ENCODE peak calls at places on chromosomes 12 and 14, in eight cellular contexts. One of them, this sample, is unnamed.
A peak's percentile ranks its signal among the peaks of the same experiment; 100 is the strongest.

GRCh38 chr12:34401659-34402227 is 379.4 kb downstream of the ALG10 start:
- DNase-seq in esophagus squamous epithelium: no peak
- DNase-seq in Kasumi-1: no peak
- DNase-seq in left colon: no peak
- DNase-seq in GM04503: no peak
- DNase-seq in CD4-positive, CD25-positive, alpha-beta regulatory T cell: no peak
- DNase-seq in fibroblast of the aortic adventitia: no peak
- DNase-seq in T-helper 17 cell: peak; percentile 3
- DNase-seq in this sample: no peak

GRCh38 chr14:28785096-28785952 is 18.7 kb downstream of the FOXG1 start:
- DNase-seq in Kasumi-1: no peak
- DNase-seq in esophagus squamous epithelium: no peak
- DNase-seq in fibroblast of the aortic adventitia: no peak
- DNase-seq in GM04503: no peak
- DNase-seq in T-helper 17 cell: no peak
- DNase-seq in left colon: no peak
- DNase-seq in CD4-positive, CD25-positive, alpha-beta regulatory T cell: peak; percentile 8
- DNase-seq in this sample: no peak

GRCh38 chr14:94941311-94941710 is 171.4 kb upstream of the GSC start:
- DNase-seq in esophagus squamous epithelium: no peak
- DNase-seq in Kasumi-1: no peak
- DNase-seq in left colon: no peak
- DNase-seq in fibroblast of the aortic adventitia: no peak
- DNase-seq in T-helper 17 cell: no peak
- DNase-seq in GM04503: no peak
- DNase-seq in CD4-positive, CD25-positive, alpha-beta regulatory T cell: no peak
- DNase-seq in this sample: no peak

GRCh38 chr12:105580841-105581352 is 250.4 kb downstream of the C12orf75 start:
- DNase-seq in fibroblast of the aortic adventitia: no peak
- DNase-seq in GM04503: no peak
- DNase-seq in esophagus squamous epithelium: no peak
- DNase-seq in CD4-positive, CD25-positive, alpha-beta regulatory T cell: no peak
- DNase-seq in Kasumi-1: no peak
- DNase-seq in T-helper 17 cell: no peak
- DNase-seq in left colon: peak; percentile 5
- DNase-seq in this sample: no peak

GRCh38 chr12:32437095-32437515 is 37.7 kb downstream of the FGD4 start:
- DNase-seq in GM04503: peak; percentile 80
- DNase-seq in esophagus squamous epithelium: no peak
- DNase-seq in Kasumi-1: no peak
- DNase-seq in T-helper 17 cell: no peak
- DNase-seq in CD4-positive, CD25-positive, alpha-beta regulatory T cell: no peak
- DNase-seq in left colon: no peak
- DNase-seq in fibroblast of the aortic adventitia: peak; percentile 85
- DNase-seq in this sample: no peak

GRCh38 chr12:62540354-62540753 is 73.7 kb downstream of the MON2 start:
- DNase-seq in esophagus squamous epithelium: no peak
- DNase-seq in left colon: no peak
- DNase-seq in CD4-positive, CD25-positive, alpha-beta regulatory T cell: no peak
- DNase-seq in Kasumi-1: no peak
- DNase-seq in T-helper 17 cell: no peak
- DNase-seq in fibroblast of the aortic adventitia: no peak
- DNase-seq in GM04503: no peak
- DNase-seq in this sample: no peak

GRCh38 chr12:67714648-67715047 is 66.1 kb downstream of the DYRK2 start:
- DNase-seq in T-helper 17 cell: no peak
- DNase-seq in fibroblast of the aortic adventitia: no peak
- DNase-seq in left colon: no peak
- DNase-seq in GM04503: no peak
- DNase-seq in CD4-positive, CD25-positive, alpha-beta regulatory T cell: no peak
- DNase-seq in Kasumi-1: no peak
- DNase-seq in esophagus squamous epithelium: no peak
- DNase-seq in this sample: no peak

GRCh38 chr12:113161415-113162016 is 12.0 kb downstream of the CFAP73 start:
- DNase-seq in T-helper 17 cell: no peak
- DNase-seq in fibroblast of the aortic adventitia: no peak
- DNase-seq in CD4-positive, CD25-positive, alpha-beta regulatory T cell: no peak
- DNase-seq in GM04503: no peak
- DNase-seq in left colon: no peak
- DNase-seq in Kasumi-1: no peak
- DNase-seq in esophagus squamous epithelium: no peak
- DNase-seq in this sample: peak; percentile 66

GRCh38 chr14:85529803-85530574 is at the start of gene FLRT2:
- DNase-seq in Kasumi-1: no peak
- DNase-seq in fibroblast of the aortic adventitia: peak; percentile 81
- DNase-seq in T-helper 17 cell: no peak
- DNase-seq in left colon: peak; percentile 23
- DNase-seq in esophagus squamous epithelium: no peak
- DNase-seq in GM04503: peak; percentile 49
- DNase-seq in CD4-positive, CD25-positive, alpha-beta regulatory T cell: no peak
- DNase-seq in this sample: peak; percentile 7

GRCh38 chr12:125399489-125399888 is 334.3 kb downstream of the AACS start:
- DNase-seq in Kasumi-1: no peak
- DNase-seq in T-helper 17 cell: no peak
- DNase-seq in CD4-positive, CD25-positive, alpha-beta regulatory T cell: peak; percentile 15
- DNase-seq in left colon: no peak
- DNase-seq in GM04503: no peak
- DNase-seq in esophagus squamous epithelium: no peak
- DNase-seq in fibroblast of the aortic adventitia: no peak
- DNase-seq in this sample: no peak

GRCh38 chr12:47938093-47938492 is 25.3 kb upstream of the TMEM106C start:
- DNase-seq in GM04503: no peak
- DNase-seq in T-helper 17 cell: no peak
- DNase-seq in CD4-positive, CD25-positive, alpha-beta regulatory T cell: no peak
- DNase-seq in Kasumi-1: no peak
- DNase-seq in fibroblast of the aortic adventitia: no peak
- DNase-seq in left colon: no peak
- DNase-seq in esophagus squamous epithelium: no peak
- DNase-seq in this sample: no peak

GRCh38 chr12:132118876-132119275 is 25.2 kb downstream of the DDX51 start:
- DNase-seq in fibroblast of the aortic adventitia: no peak
- DNase-seq in CD4-positive, CD25-positive, alpha-beta regulatory T cell: no peak
- DNase-seq in T-helper 17 cell: no peak
- DNase-seq in left colon: no peak
- DNase-seq in GM04503: no peak
- DNase-seq in esophagus squamous epithelium: no peak
- DNase-seq in Kasumi-1: no peak
- DNase-seq in this sample: no peak

GRCh38 chr14:92556255-92556741 is 42.7 kb downstream of the RIN3 start:
- DNase-seq in T-helper 17 cell: no peak
- DNase-seq in GM04503: no peak
- DNase-seq in left colon: no peak
- DNase-seq in CD4-positive, CD25-positive, alpha-beta regulatory T cell: peak; percentile 36
- DNase-seq in esophagus squamous epithelium: no peak
- DNase-seq in Kasumi-1: no peak
- DNase-seq in fibroblast of the aortic adventitia: no peak
- DNase-seq in this sample: no peak

GRCh38 chr14:64965356-64966000 is 6.7 kb downstream of the RAB15 start:
- DNase-seq in esophagus squamous epithelium: no peak
- DNase-seq in T-helper 17 cell: no peak
- DNase-seq in CD4-positive, CD25-positive, alpha-beta regulatory T cell: no peak
- DNase-seq in GM04503: no peak
- DNase-seq in Kasumi-1: no peak
- DNase-seq in fibroblast of the aortic adventitia: no peak
- DNase-seq in left colon: no peak
- DNase-seq in this sample: no peak

GRCh38 chr12:89051065-89051677 is 301.1 kb downstream of the DUSP6 start:
- DNase-seq in esophagus squamous epithelium: no peak
- DNase-seq in GM04503: no peak
- DNase-seq in Kasumi-1: peak; percentile 86
- DNase-seq in CD4-positive, CD25-positive, alpha-beta regulatory T cell: peak; percentile 73
- DNase-seq in T-helper 17 cell: no peak
- DNase-seq in fibroblast of the aortic adventitia: peak; percentile 85
- DNase-seq in left colon: no peak
- DNase-seq in this sample: peak; percentile 30

GRCh38 chr12:84911331-84912190 is 1.0 kb downstream of the SLC6A15 start:
- DNase-seq in left colon: peak; percentile 30
- DNase-seq in GM04503: no peak
- DNase-seq in esophagus squamous epithelium: no peak
- DNase-seq in CD4-positive, CD25-positive, alpha-beta regulatory T cell: no peak
- DNase-seq in T-helper 17 cell: no peak
- DNase-seq in fibroblast of the aortic adventitia: peak; percentile 83
- DNase-seq in Kasumi-1: no peak
- DNase-seq in this sample: peak; percentile 15

GRCh38 chr14:20668969-20669368 is 15.4 kb upstream of the RNASE4 start:
- DNase-seq in T-helper 17 cell: no peak
- DNase-seq in Kasumi-1: no peak
- DNase-seq in CD4-positive, CD25-positive, alpha-beta regulatory T cell: no peak
- DNase-seq in fibroblast of the aortic adventitia: no peak
- DNase-seq in left colon: no peak
- DNase-seq in esophagus squamous epithelium: no peak
- DNase-seq in GM04503: no peak
- DNase-seq in this sample: no peak

GRCh38 chr12:64392221-64392620 is 1.7 kb upstream of the C12orf56 start:
- DNase-seq in GM04503: no peak
- DNase-seq in left colon: no peak
- DNase-seq in fibroblast of the aortic adventitia: peak; percentile 70
- DNase-seq in Kasumi-1: peak; percentile 58
- DNase-seq in CD4-positive, CD25-positive, alpha-beta regulatory T cell: peak; percentile 72
- DNase-seq in T-helper 17 cell: no peak
- DNase-seq in esophagus squamous epithelium: no peak
- DNase-seq in this sample: peak; percentile 72

GRCh38 chr14:33685698-33686097 is 265.2 kb downstream of the EGLN3 start:
- DNase-seq in GM04503: no peak
- DNase-seq in left colon: no peak
- DNase-seq in T-helper 17 cell: no peak
- DNase-seq in CD4-positive, CD25-positive, alpha-beta regulatory T cell: no peak
- DNase-seq in esophagus squamous epithelium: no peak
- DNase-seq in fibroblast of the aortic adventitia: no peak
- DNase-seq in Kasumi-1: no peak
- DNase-seq in this sample: no peak

GRCh38 chr12:47032644-47033043 is 46.8 kb upstream of the PCED1B start:
- DNase-seq in esophagus squamous epithelium: no peak
- DNase-seq in CD4-positive, CD25-positive, alpha-beta regulatory T cell: peak; percentile 78
- DNase-seq in Kasumi-1: peak; percentile 86
- DNase-seq in T-helper 17 cell: no peak
- DNase-seq in left colon: no peak
- DNase-seq in fibroblast of the aortic adventitia: peak; percentile 87
- DNase-seq in GM04503: no peak
- DNase-seq in this sample: peak; percentile 15

GRCh38 chr14:34387974-34388533 is 74.0 kb downstream of the SPTSSA start:
- DNase-seq in GM04503: no peak
- DNase-seq in CD4-positive, CD25-positive, alpha-beta regulatory T cell: no peak
- DNase-seq in fibroblast of the aortic adventitia: no peak
- DNase-seq in T-helper 17 cell: no peak
- DNase-seq in Kasumi-1: no peak
- DNase-seq in left colon: no peak
- DNase-seq in esophagus squamous epithelium: no peak
- DNase-seq in this sample: no peak

GRCh38 chr14:52325126-52325525 is 11.0 kb downstream of the PTGER2 start:
- DNase-seq in left colon: no peak
- DNase-seq in T-helper 17 cell: no peak
- DNase-seq in GM04503: no peak
- DNase-seq in esophagus squamous epithelium: no peak
- DNase-seq in CD4-positive, CD25-positive, alpha-beta regulatory T cell: peak; percentile 57
- DNase-seq in fibroblast of the aortic adventitia: no peak
- DNase-seq in Kasumi-1: peak; percentile 75
- DNase-seq in this sample: peak; percentile 76

GRCh38 chr14:99718811-99719192 is 34.7 kb downstream of the CYP46A1 start:
- DNase-seq in Kasumi-1: no peak
- DNase-seq in CD4-positive, CD25-positive, alpha-beta regulatory T cell: no peak
- DNase-seq in left colon: no peak
- DNase-seq in GM04503: no peak
- DNase-seq in esophagus squamous epithelium: no peak
- DNase-seq in fibroblast of the aortic adventitia: no peak
- DNase-seq in T-helper 17 cell: no peak
- DNase-seq in this sample: no peak

GRCh38 chr12:110585231-110585799 is 2.2 kb upstream of the PPTC7 start:
- DNase-seq in GM04503: no peak
- DNase-seq in esophagus squamous epithelium: no peak
- DNase-seq in fibroblast of the aortic adventitia: peak; percentile 39
- DNase-seq in CD4-positive, CD25-positive, alpha-beta regulatory T cell: peak; percentile 84
- DNase-seq in Kasumi-1: peak; percentile 84
- DNase-seq in left colon: no peak
- DNase-seq in T-helper 17 cell: no peak
- DNase-seq in this sample: no peak

GRCh38 chr12:113359133-113359938 is 949 bp downstream of the PLBD2 start:
- DNase-seq in esophagus squamous epithelium: no peak
- DNase-seq in T-helper 17 cell: no peak
- DNase-seq in CD4-positive, CD25-positive, alpha-beta regulatory T cell: no peak
- DNase-seq in Kasumi-1: no peak
- DNase-seq in left colon: peak; percentile 30
- DNase-seq in fibroblast of the aortic adventitia: peak; percentile 56
- DNase-seq in GM04503: no peak
- DNase-seq in this sample: no peak

GRCh38 chr12:131917711-131918306 is 11.3 kb upstream of the PUS1 start:
- DNase-seq in fibroblast of the aortic adventitia: no peak
- DNase-seq in CD4-positive, CD25-positive, alpha-beta regulatory T cell: no peak
- DNase-seq in esophagus squamous epithelium: no peak
- DNase-seq in GM04503: no peak
- DNase-seq in left colon: no peak
- DNase-seq in T-helper 17 cell: no peak
- DNase-seq in Kasumi-1: no peak
- DNase-seq in this sample: no peak

GRCh38 chr14:91032250-91032649 is 28.2 kb downstream of the RPS6KA5 start:
- DNase-seq in T-helper 17 cell: no peak
- DNase-seq in left colon: no peak
- DNase-seq in GM04503: no peak
- DNase-seq in fibroblast of the aortic adventitia: peak; percentile 19
- DNase-seq in Kasumi-1: peak; percentile 37
- DNase-seq in CD4-positive, CD25-positive, alpha-beta regulatory T cell: no peak
- DNase-seq in esophagus squamous epithelium: no peak
- DNase-seq in this sample: no peak

GRCh38 chr14:104286496-104286895 is 148.1 kb downstream of the KIF26A start:
- DNase-seq in GM04503: no peak
- DNase-seq in left colon: no peak
- DNase-seq in Kasumi-1: no peak
- DNase-seq in T-helper 17 cell: no peak
- DNase-seq in esophagus squamous epithelium: no peak
- DNase-seq in fibroblast of the aortic adventitia: no peak
- DNase-seq in CD4-positive, CD25-positive, alpha-beta regulatory T cell: no peak
- DNase-seq in this sample: no peak

GRCh38 chr12:53710098-53710497 is 17.2 kb downstream of the CALCOCO1 start:
- DNase-seq in fibroblast of the aortic adventitia: no peak
- DNase-seq in GM04503: no peak
- DNase-seq in CD4-positive, CD25-positive, alpha-beta regulatory T cell: no peak
- DNase-seq in left colon: no peak
- DNase-seq in T-helper 17 cell: no peak
- DNase-seq in Kasumi-1: no peak
- DNase-seq in esophagus squamous epithelium: no peak
- DNase-seq in this sample: no peak

GRCh38 chr14:28886940-28887339 is 120.4 kb downstream of the FOXG1 start:
- DNase-seq in left colon: no peak
- DNase-seq in esophagus squamous epithelium: no peak
- DNase-seq in Kasumi-1: no peak
- DNase-seq in fibroblast of the aortic adventitia: no peak
- DNase-seq in GM04503: no peak
- DNase-seq in T-helper 17 cell: no peak
- DNase-seq in CD4-positive, CD25-positive, alpha-beta regulatory T cell: no peak
- DNase-seq in this sample: no peak

GRCh38 chr14:23984891-23985607 is 3.7 kb upstream of the DHRS4L2 start:
- DNase-seq in esophagus squamous epithelium: no peak
- DNase-seq in Kasumi-1: no peak
- DNase-seq in CD4-positive, CD25-positive, alpha-beta regulatory T cell: no peak
- DNase-seq in GM04503: peak; percentile 93
- DNase-seq in T-helper 17 cell: no peak
- DNase-seq in left colon: no peak
- DNase-seq in fibroblast of the aortic adventitia: peak; percentile 97
- DNase-seq in this sample: no peak

GRCh38 chr14:26137161-26137560 is 460.7 kb downstream of the NOVA1 start:
- DNase-seq in T-helper 17 cell: no peak
- DNase-seq in fibroblast of the aortic adventitia: no peak
- DNase-seq in GM04503: no peak
- DNase-seq in Kasumi-1: no peak
- DNase-seq in CD4-positive, CD25-positive, alpha-beta regulatory T cell: no peak
- DNase-seq in left colon: no peak
- DNase-seq in esophagus squamous epithelium: no peak
- DNase-seq in this sample: no peak

GRCh38 chr12:107657621-107658020 is 28.0 kb upstream of the PWP1 start:
- DNase-seq in CD4-positive, CD25-positive, alpha-beta regulatory T cell: no peak
- DNase-seq in GM04503: no peak
- DNase-seq in esophagus squamous epithelium: no peak
- DNase-seq in left colon: no peak
- DNase-seq in Kasumi-1: no peak
- DNase-seq in T-helper 17 cell: no peak
- DNase-seq in fibroblast of the aortic adventitia: no peak
- DNase-seq in this sample: no peak

GRCh38 chr14:90760591-90761316 is 55.5 kb downstream of the TTC7B start:
- DNase-seq in fibroblast of the aortic adventitia: peak; percentile 35
- DNase-seq in T-helper 17 cell: no peak
- DNase-seq in left colon: no peak
- DNase-seq in esophagus squamous epithelium: no peak
- DNase-seq in Kasumi-1: peak; percentile 60
- DNase-seq in CD4-positive, CD25-positive, alpha-beta regulatory T cell: no peak
- DNase-seq in GM04503: no peak
- DNase-seq in this sample: peak; percentile 16